ENCODE peak calls at places on chromosome 17, in six cellular contexts. C is stimulated activated CD8-positive, alpha-beta memory T cell treated with anti-CD3 and anti-CD28 coated beads, Interleukin-4, amount 100 ng/mL, for 1 hour; L is SK-N-SH; M is AG20443; D is sciatic nerve; U is GM20000. A is an unnamed sample.

GRCh38 chr17:40675905-40676304 is 10.9 kb upstream of the KRT222 start:
- DNase-seq in C (no peak), L (no peak), M (no peak), D (no peak), U (no peak), A (no peak)

GRCh38 chr17:59093702-59094231 is 12.9 kb downstream of the TRIM37 start:
- DNase-seq in C (no peak), L (no peak), M (peak; percentile 64), D (no peak), U (no peak), A (peak; percentile 97)

GRCh38 chr17:13759936-13760335 is 158.2 kb upstream of the HS3ST3A1 start:
- DNase-seq in C (no peak), L (no peak), M (no peak), D (no peak), U (no peak), A (no peak)

GRCh38 chr17:65438708-65439294 is 122.6 kb downstream of the AXIN2 start:
- DNase-seq in C (no peak), L (peak; percentile 59), M (peak; percentile 33), D (no peak), U (no peak), A (peak; percentile 20)

GRCh38 chr17:37284198-37284597 is 91.6 kb upstream of the C17orf78 start:
- DNase-seq in C (no peak), L (no peak), M (no peak), D (no peak), U (no peak), A (no peak)

GRCh38 chr17:67624886-67625656 is 92.7 kb upstream of the NOL11 start:
- DNase-seq in C (no peak), L (no peak), M (no peak), D (no peak), U (no peak), A (no peak)

GRCh38 chr17:49585422-49586027 is 9.9 kb downstream of the NXPH3 start:
- DNase-seq in C (no peak), L (peak; percentile 56), M (no peak), D (no peak), U (no peak), A (no peak)

GRCh38 chr17:71392715-71393567 is 727.9 kb upstream of the SOX9 start:
- DNase-seq in C (no peak), L (no peak), M (peak; percentile 44), D (no peak), U (no peak), A (peak; percentile 82)

GRCh38 chr17:29240477-29240876 is 6.2 kb upstream of the CRYBA1 start:
- DNase-seq in C (no peak), L (no peak), M (no peak), D (no peak), U (no peak), A (peak; percentile 25)

GRCh38 chr17:34171245-34171818 is 83.8 kb upstream of the CCL2 start:
- DNase-seq in C (peak; percentile 11), L (peak; percentile 62), M (peak; percentile 78), D (peak; percentile 68), U (peak; percentile 75), A (peak; percentile 44)

GRCh38 chr17:9074106-9074505 is 52.8 kb downstream of the NTN1 start:
- DNase-seq in C (no peak), L (no peak), M (peak; percentile 26), D (peak; percentile 76), U (no peak), A (peak; percentile 20)

GRCh38 chr17:59423137-59423703 is 91.8 kb downstream of the YPEL2 start:
- DNase-seq in C (no peak), L (no peak), M (peak; percentile 66), D (no peak), U (no peak), A (peak; percentile 72)

GRCh38 chr17:44968225-44969143 is at the start of gene C1QL1:
- DNase-seq in C (peak; percentile 67), L (peak; percentile 100), M (peak; percentile 100), D (peak; percentile 94), U (peak; percentile 100), A (peak; percentile 85)

GRCh38 chr17:14301761-14302401 is 1.0 kb downstream of the HS3ST3B1 start:
- DNase-seq in C (no peak), L (no peak), M (peak; percentile 46), D (no peak), U (peak; percentile 70), A (peak; percentile 54)

GRCh38 chr17:47275245-47275984 is 21.8 kb downstream of the ITGB3 start:
- DNase-seq in C (no peak), L (peak; percentile 93), M (peak; percentile 88), D (peak; percentile 94), U (no peak), A (peak; percentile 96)

GRCh38 chr17:73686126-73686525 is 41.9 kb upstream of the SDK2 start:
- DNase-seq in C (no peak), L (no peak), M (no peak), D (no peak), U (no peak), A (no peak)

GRCh38 chr17:38560503-38561318 is 45.0 kb downstream of the SRCIN1 start:
- DNase-seq in C (no peak), L (no peak), M (peak; percentile 44), D (no peak), U (no peak), A (peak; percentile 12)

GRCh38 chr17:82551779-82552457 is 32.4 kb downstream of the FOXK2 start:
- DNase-seq in C (peak; percentile 36), L (peak; percentile 85), M (peak; percentile 94), D (peak; percentile 81), U (peak; percentile 88), A (peak; percentile 78)

GRCh38 chr17:46106966-46107644 is 86.1 kb downstream of the KANSL1 start:
- DNase-seq in C (no peak), L (no peak), M (no peak), D (no peak), U (no peak), A (no peak)

GRCh38 chr17:7097940-7098339 is 16.7 kb downstream of the ASGR2 start:
- DNase-seq in C (no peak), L (no peak), M (no peak), D (no peak), U (no peak), A (no peak)

GRCh38 chr17:55437165-55437605 is 15.6 kb upstream of the MMD start:
- DNase-seq in C (no peak), L (no peak), M (no peak), D (no peak), U (peak; percentile 69), A (no peak)

GRCh38 chr17:27356091-27356705 is 62.3 kb downstream of the WSB1 start:
- DNase-seq in C (no peak), L (no peak), M (no peak), D (no peak), U (no peak), A (no peak)

GRCh38 chr17:57256708-57257112 is 387 bp downstream of the MSI2 start:
- DNase-seq in C (peak; percentile 0), L (no peak), M (no peak), D (no peak), U (peak; percentile 32), A (no peak)

GRCh38 chr17:68291836-68292688 is 767 bp downstream of the ARSG start:
- DNase-seq in C (peak; percentile 87), L (peak; percentile 86), M (peak; percentile 95), D (peak; percentile 83), U (peak; percentile 94), A (peak; percentile 53)

GRCh38 chr17:73410586-73411329 is 99.0 kb upstream of the CDC42EP4 start:
- DNase-seq in C (no peak), L (no peak), M (no peak), D (no peak), U (no peak), A (no peak)

GRCh38 chr17:11331790-11332526 is 90.9 kb downstream of the SHISA6 start:
- DNase-seq in C (no peak), L (no peak), M (no peak), D (no peak), U (no peak), A (no peak)

GRCh38 chr17:80264793-80265075 is 4.1 kb downstream of the RNF213 start:
- DNase-seq in C (no peak), L (no peak), M (no peak), D (no peak), U (no peak), A (no peak)